ENCODE peak calls at places on chromosome 22, in four cellular contexts. E is body of pancreas, H is IMR-90, K is ovary. J is an unnamed sample. For H3K27me3, the result is how much of the 10 kb centered on the place peaks cover.

GRCh38 chr22:45221201-45221600 is 19.5 kb downstream of the KIAA0930 start:
- DNase-seq in E (no peak), H (no peak), K (no peak), J (no peak)

GRCh38 chr22:24400726-24401596 is 26.4 kb upstream of the ADORA2A start:
- DNase-seq in H (peak), K (no peak), E (no peak), J (no peak)

GRCh38 chr22:27669798-27670599 is 131.6 kb downstream of the MN1 start:
- DNase-seq in H (no peak), E (peak), K (no peak), J (no peak)

GRCh38 chr22:32511776-32512175 is 37.2 kb downstream of the FBXO7 start:
- DNase-seq in E (no peak), K (no peak), H (no peak), J (no peak)

GRCh38 chr22:20503816-20504215 is 3.6 kb upstream of the MED15 start:
- DNase-seq in H (no peak), E (no peak), K (no peak), J (no peak)

GRCh38 chr22:39182478-39183030 is 30.1 kb upstream of the CBX7 start:
- DNase-seq in K (no peak), E (no peak), H (no peak), J (no peak)

GRCh38 chr22:40156001-40156516 is 21.7 kb upstream of the TNRC6B start:
- DNase-seq in H (peak), K (peak), E (peak), J (no peak)

GRCh38 chr22:42283288-42284229 is 13.1 kb upstream of the TCF20 start:
- DNase-seq in H (no peak), E (no peak), K (no peak), J (no peak)

GRCh38 chr22:25334091-25334490 is 114.7 kb downstream of the CRYBB2 start:
- DNase-seq in E (peak), K (no peak), H (peak), J (no peak)

GRCh38 chr22:24813861-24814770 is 8.1 kb downstream of the SGSM1 start:
- DNase-seq in H (no peak), K (no peak), E (no peak), J (no peak)

GRCh38 chr22:17087176-17088131 is 2.7 kb downstream of the IL17RA start:
- DNase-seq in K (no peak), H (peak), E (no peak), J (no peak)

GRCh38 chr22:44941176-44941575 is 68.6 kb downstream of the PHF21B start:
- DNase-seq in H (no peak), E (no peak), K (no peak), J (no peak)

GRCh38 chr22:46917702-46918101 is 155.3 kb downstream of the TBC1D22A start:
- DNase-seq in H (no peak), E (no peak), K (no peak), J (no peak)

GRCh38 chr22:31915499-31916065 is 28.8 kb upstream of the YWHAH start:
- DNase-seq in H (no peak), E (no peak), K (no peak), J (no peak)

GRCh38 chr22:28907311-28908008 is 24.1 kb downstream of the ZNRF3 start:
- DNase-seq in E (no peak), K (no peak), H (peak), J (no peak)

GRCh38 chr22:30204742-30205111 is 41.8 kb downstream of the LIF start:
- DNase-seq in K (peak), E (no peak), H (peak), J (no peak)

GRCh38 chr22:30876221-30876751 is 92.3 kb downstream of the MORC2 start:
- DNase-seq in K (no peak), H (no peak), E (no peak), J (no peak)

GRCh38 chr22:19479358-19480172 is at the start of gene CDC45:
- DNase-seq in K (peak), H (peak), E (peak), J (peak)

GRCh38 chr22:48651981-48652538 is 1175.6 kb downstream of the BRD1 start:
- DNase-seq in H (no peak), K (no peak), E (no peak), J (no peak)

GRCh38 chr22:26777402-26777801 is 120.0 kb downstream of the MIAT start:
- DNase-seq in H (peak), K (no peak), E (no peak), J (no peak)

GRCh38 chr22:28855355-28856094 is 27.8 kb upstream of the ZNRF3 start:
- DNase-seq in E (peak), H (peak), K (peak), J (no peak)

GRCh38 chr22:33919591-33920501 is at the start of gene LARGE1:
- DNase-seq in H (peak), E (peak), K (peak), J (peak)

GRCh38 chr22:20724676-20725454 is 49.0 kb upstream of the SERPIND1 start:
- DNase-seq in K (no peak), H (no peak), E (no peak), J (no peak)

GRCh38 chr22:36386900-36387663 is 685 bp downstream of the MYH9 start:
- DNase-seq in H (no peak), E (peak), K (peak), J (peak)
- TF ChIP-seq POLR2A in H (no peak), E (no peak), K (no peak), J (no peak)

GRCh38 chr22:22026157-22026831 is 43.7 kb upstream of the TOP3B start:
- DNase-seq in E (no peak), H (no peak), K (no peak), J (no peak)
- H3K27me3 ChIP-seq in E (under half), H (under half), K (under half), J (under half)

GRCh38 chr22:37807410-37808293 is at the start of gene GCAT:
- DNase-seq in H (peak), E (peak), K (peak), J (peak)
- TF ChIP-seq POLR2A in H (peak), E (peak), K (no peak), J (peak)

DNA sequence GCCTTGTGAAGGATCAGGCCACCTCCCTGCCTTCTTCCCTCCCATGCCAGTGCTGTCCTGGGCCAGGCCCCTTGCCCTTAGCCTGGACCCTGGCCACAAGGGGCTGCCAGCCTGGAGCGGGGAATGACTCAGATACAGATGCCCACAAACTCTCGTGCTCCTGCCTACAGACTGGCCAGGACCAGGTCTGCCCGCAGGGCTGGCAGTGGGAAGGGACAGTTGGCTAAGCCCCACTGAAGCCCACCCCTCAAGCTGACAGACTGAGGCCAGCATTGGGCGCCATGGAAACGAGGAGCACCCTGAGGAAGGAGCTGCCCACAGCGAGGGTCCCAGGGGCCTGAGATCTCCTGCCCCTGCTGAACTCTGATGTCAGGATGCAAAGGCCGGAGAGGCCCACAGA is 14.1 kb downstream of the SCUBE1 start:
- DNase-seq in K (no peak), H (no peak), E (no peak), J (no peak)
- H3K27me3 ChIP-seq in K (under half), H (half or more), E (under half), J (under half)

DNA sequence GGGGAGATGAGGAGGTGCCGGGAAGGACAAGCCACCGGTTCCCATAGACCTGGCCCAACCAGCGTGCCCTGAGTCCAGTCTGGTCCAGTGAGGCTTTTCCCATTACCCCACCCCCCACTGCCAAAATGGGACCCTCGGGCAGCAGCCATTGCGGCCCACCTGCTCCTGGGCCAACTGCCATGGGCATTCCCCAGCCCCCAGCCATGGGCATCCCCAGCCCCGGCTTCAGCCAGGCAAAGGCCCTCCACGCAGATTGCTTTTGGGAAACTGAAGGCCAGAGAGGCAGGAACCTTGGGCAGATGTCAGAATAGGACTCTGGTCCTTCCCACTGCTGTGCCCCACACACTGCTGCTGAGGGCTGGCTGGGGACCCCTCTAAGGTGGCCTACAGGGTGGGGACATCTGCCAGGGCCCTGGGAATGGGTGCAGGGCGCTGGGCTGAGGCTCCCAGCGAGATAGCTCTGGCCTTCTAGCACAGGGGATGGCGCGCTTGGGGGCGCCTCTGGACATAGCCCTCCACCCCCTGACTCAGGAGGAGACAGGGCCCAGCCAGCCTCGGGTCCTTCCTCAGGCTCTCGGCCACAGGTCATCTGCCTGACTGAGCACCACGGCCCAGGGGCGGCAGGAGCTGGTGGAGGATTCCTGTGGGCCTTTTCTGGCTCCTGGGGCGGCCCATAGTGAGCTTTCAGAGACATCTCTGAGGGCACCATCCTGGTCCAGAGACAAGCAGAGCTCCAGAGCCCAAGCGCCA is 4.9 kb downstream of the PIM3 start:
- DNase-seq in K (peak), H (no peak), E (peak), J (no peak)
- TF ChIP-seq POLR2A in K (no peak), H (no peak), E (no peak), J (no peak)